ENCODE peak calls at places on chromosomes 16 and 17, in four cellular contexts. One of them, this sample, is unnamed.

GRCh38 chr17:40486513-40487370 is 14.7 kb downstream of the TNS4 start:
- DNase-seq in activated T-cell treated with anti-CD3 and anti-CD28 coated beads, Interleukin-2, amount 50 U/mL, for 72 hours: no peak
- DNase-seq in COR-L47: no peak
- DNase-seq in CD8-positive, alpha-beta memory T cell: no peak
- DNase-seq in this sample: no peak

GRCh38 chr16:89519881-89520280 is 11.7 kb downstream of the SPG7 start:
- DNase-seq in activated T-cell treated with anti-CD3 and anti-CD28 coated beads, Interleukin-2, amount 50 U/mL, for 72 hours: no peak
- DNase-seq in COR-L47: no peak
- DNase-seq in CD8-positive, alpha-beta memory T cell: no peak
- DNase-seq in this sample: no peak

GRCh38 chr17:51734462-51734861 is 424.1 kb downstream of the CA10 start:
- DNase-seq in activated T-cell treated with anti-CD3 and anti-CD28 coated beads, Interleukin-2, amount 50 U/mL, for 72 hours: peak
- DNase-seq in COR-L47: no peak
- DNase-seq in CD8-positive, alpha-beta memory T cell: no peak
- DNase-seq in this sample: peak

GRCh38 chr16:58337090-58337444 is 42.2 kb upstream of the PRSS54 start:
- DNase-seq in activated T-cell treated with anti-CD3 and anti-CD28 coated beads, Interleukin-2, amount 50 U/mL, for 72 hours: no peak
- DNase-seq in COR-L47: no peak
- DNase-seq in CD8-positive, alpha-beta memory T cell: no peak
- DNase-seq in this sample: no peak

GRCh38 chr16:50463581-50464324 is 84.4 kb upstream of the NKD1 start:
- DNase-seq in activated T-cell treated with anti-CD3 and anti-CD28 coated beads, Interleukin-2, amount 50 U/mL, for 72 hours: no peak
- DNase-seq in COR-L47: no peak
- DNase-seq in CD8-positive, alpha-beta memory T cell: no peak
- DNase-seq in this sample: no peak

GRCh38 chr17:81926451-81927144 is 937 bp downstream of the MAFG start:
- DNase-seq in activated T-cell treated with anti-CD3 and anti-CD28 coated beads, Interleukin-2, amount 50 U/mL, for 72 hours: peak
- DNase-seq in COR-L47: peak
- DNase-seq in CD8-positive, alpha-beta memory T cell: peak
- DNase-seq in this sample: peak

GRCh38 chr17:5248821-5249479 is 14.3 kb upstream of the SCIMP start:
- DNase-seq in activated T-cell treated with anti-CD3 and anti-CD28 coated beads, Interleukin-2, amount 50 U/mL, for 72 hours: no peak
- DNase-seq in COR-L47: no peak
- DNase-seq in CD8-positive, alpha-beta memory T cell: no peak
- DNase-seq in this sample: no peak

GRCh38 chr16:89924298-89924924 is 1.3 kb downstream of the TUBB3 start:
- DNase-seq in activated T-cell treated with anti-CD3 and anti-CD28 coated beads, Interleukin-2, amount 50 U/mL, for 72 hours: peak
- DNase-seq in COR-L47: peak
- DNase-seq in CD8-positive, alpha-beta memory T cell: peak
- DNase-seq in this sample: peak

GRCh38 chr16:50037791-50038190 is 12.8 kb downstream of the CNEP1R1 start:
- DNase-seq in activated T-cell treated with anti-CD3 and anti-CD28 coated beads, Interleukin-2, amount 50 U/mL, for 72 hours: no peak
- DNase-seq in COR-L47: no peak
- DNase-seq in CD8-positive, alpha-beta memory T cell: no peak
- DNase-seq in this sample: no peak

GRCh38 chr16:87765776-87766484 is at the start of gene KLHDC4:
- DNase-seq in activated T-cell treated with anti-CD3 and anti-CD28 coated beads, Interleukin-2, amount 50 U/mL, for 72 hours: peak
- DNase-seq in COR-L47: peak
- DNase-seq in CD8-positive, alpha-beta memory T cell: peak
- DNase-seq in this sample: peak

GRCh38 chr17:59649886-59650285 is 30.2 kb downstream of the CLTC start:
- DNase-seq in activated T-cell treated with anti-CD3 and anti-CD28 coated beads, Interleukin-2, amount 50 U/mL, for 72 hours: no peak
- DNase-seq in COR-L47: no peak
- DNase-seq in CD8-positive, alpha-beta memory T cell: no peak
- DNase-seq in this sample: no peak

GRCh38 chr17:50613007-50613406 is 21.7 kb upstream of the ABCC3 start:
- DNase-seq in activated T-cell treated with anti-CD3 and anti-CD28 coated beads, Interleukin-2, amount 50 U/mL, for 72 hours: no peak
- DNase-seq in COR-L47: no peak
- DNase-seq in CD8-positive, alpha-beta memory T cell: no peak
- DNase-seq in this sample: no peak

GRCh38 chr16:67936876-67937605 is 391 bp upstream of the PSMB10 start:
- DNase-seq in activated T-cell treated with anti-CD3 and anti-CD28 coated beads, Interleukin-2, amount 50 U/mL, for 72 hours: peak
- DNase-seq in COR-L47: no peak
- DNase-seq in CD8-positive, alpha-beta memory T cell: peak
- DNase-seq in this sample: peak

GRCh38 chr17:62995377-62995885 is 29.4 kb downstream of the TANC2 start:
- DNase-seq in activated T-cell treated with anti-CD3 and anti-CD28 coated beads, Interleukin-2, amount 50 U/mL, for 72 hours: peak
- DNase-seq in COR-L47: peak
- DNase-seq in CD8-positive, alpha-beta memory T cell: no peak
- DNase-seq in this sample: peak

GRCh38 chr16:67436640-67437193 is 5.8 kb downstream of the HSD11B2 start:
- DNase-seq in activated T-cell treated with anti-CD3 and anti-CD28 coated beads, Interleukin-2, amount 50 U/mL, for 72 hours: no peak
- DNase-seq in COR-L47: no peak
- DNase-seq in CD8-positive, alpha-beta memory T cell: no peak
- DNase-seq in this sample: no peak

GRCh38 chr17:14604920-14605599 is 304.2 kb downstream of the HS3ST3B1 start:
- DNase-seq in activated T-cell treated with anti-CD3 and anti-CD28 coated beads, Interleukin-2, amount 50 U/mL, for 72 hours: no peak
- DNase-seq in COR-L47: no peak
- DNase-seq in CD8-positive, alpha-beta memory T cell: no peak
- DNase-seq in this sample: peak

GRCh38 chr16:50496990-50497389 is 51.2 kb upstream of the NKD1 start:
- DNase-seq in activated T-cell treated with anti-CD3 and anti-CD28 coated beads, Interleukin-2, amount 50 U/mL, for 72 hours: no peak
- DNase-seq in COR-L47: no peak
- DNase-seq in CD8-positive, alpha-beta memory T cell: no peak
- DNase-seq in this sample: no peak

GRCh38 chr16:1296688-1297412 is 12.6 kb upstream of the UBE2I start:
- DNase-seq in activated T-cell treated with anti-CD3 and anti-CD28 coated beads, Interleukin-2, amount 50 U/mL, for 72 hours: peak
- DNase-seq in COR-L47: no peak
- DNase-seq in CD8-positive, alpha-beta memory T cell: no peak
- DNase-seq in this sample: peak

GRCh38 chr16:69938981-69939820 is 11.9 kb upstream of the CLEC18A start:
- DNase-seq in activated T-cell treated with anti-CD3 and anti-CD28 coated beads, Interleukin-2, amount 50 U/mL, for 72 hours: no peak
- DNase-seq in COR-L47: no peak
- DNase-seq in CD8-positive, alpha-beta memory T cell: no peak
- DNase-seq in this sample: no peak

GRCh38 chr17:48633266-48633816 is 7.2 kb upstream of the HOXB9 start:
- DNase-seq in activated T-cell treated with anti-CD3 and anti-CD28 coated beads, Interleukin-2, amount 50 U/mL, for 72 hours: no peak
- DNase-seq in COR-L47: no peak
- DNase-seq in CD8-positive, alpha-beta memory T cell: no peak
- DNase-seq in this sample: no peak

GRCh38 chr16:88706965-88707871 is 915 bp downstream of the CTU2 start:
- DNase-seq in activated T-cell treated with anti-CD3 and anti-CD28 coated beads, Interleukin-2, amount 50 U/mL, for 72 hours: no peak
- DNase-seq in COR-L47: no peak
- DNase-seq in CD8-positive, alpha-beta memory T cell: no peak
- DNase-seq in this sample: no peak

GRCh38 chr17:35210741-35211140 is 16.5 kb upstream of the SLC35G3 start:
- DNase-seq in activated T-cell treated with anti-CD3 and anti-CD28 coated beads, Interleukin-2, amount 50 U/mL, for 72 hours: peak
- DNase-seq in COR-L47: no peak
- DNase-seq in CD8-positive, alpha-beta memory T cell: no peak
- DNase-seq in this sample: peak

This sample was measured in activated CD8-positive, alpha-beta T cell treated with anti-CD3 and anti-CD28 coated beads for 36 hours.